ENCODE peak calls at places on chromosomes 16 and 17, in ten cellular contexts. T is stomach; Q is RWPE2; F is sigmoid colon; X is fibroblast of pulmonary artery; B is tibial nerve; O is mammary epithelial cell; I is naive thymus-derived CD4-positive, alpha-beta T cell; N is GM12865; J is H7. E is an unnamed sample.

GRCh38 chr17:81976332-81977210 is 858 bp upstream of the ASPSCR1 start:
- DNase-seq in T (peak), Q (peak), F (no peak), X (no peak), B (peak), O (no peak), I (peak), N (peak), J (peak), E (no peak)

GRCh38 chr16:85057948-85058347 is 30.4 kb downstream of the KIAA0513 start:
- DNase-seq in T (no peak), Q (no peak), F (no peak), X (no peak), B (no peak), O (no peak), I (no peak), N (peak), J (no peak), E (no peak)

GRCh38 chr16:5056347-5056746 is 9.4 kb downstream of the C16orf89 start:
- DNase-seq in T (peak), Q (no peak), F (no peak), X (no peak), B (no peak), O (no peak), I (peak), N (peak), J (peak), E (no peak)

GRCh38 chr17:74245145-74245817 is 28.8 kb upstream of the DNAI2 start:
- DNase-seq in T (no peak), Q (peak), F (no peak), X (no peak), B (no peak), O (no peak), I (no peak), N (no peak), J (peak), E (no peak)

GRCh38 chr16:86452451-86452850 is 57.9 kb upstream of the FOXF1 start:
- DNase-seq in T (no peak), Q (no peak), F (peak), X (no peak), B (no peak), O (no peak), I (no peak), N (no peak), J (no peak), E (peak)

GRCh38 chr17:79761894-79762570 is 15.9 kb upstream of the CBX2 start:
- DNase-seq in T (no peak), Q (no peak), F (no peak), X (no peak), B (no peak), O (no peak), I (no peak), N (no peak), J (peak), E (no peak)

GRCh38 chr17:40290629-40291296 is 3.1 kb downstream of the CDC6 start:
- DNase-seq in T (peak), Q (no peak), F (no peak), X (peak), B (peak), O (peak), I (no peak), N (peak), J (peak), E (peak)

GRCh38 chr17:13508916-13509315 is 92.8 kb downstream of the HS3ST3A1 start:
- DNase-seq in T (no peak), Q (no peak), F (no peak), X (peak), B (no peak), O (no peak), I (no peak), N (peak), J (no peak), E (peak)

GRCh38 chr17:29956225-29956624 is 14.8 kb downstream of the EFCAB5 start:
- DNase-seq in T (no peak), Q (no peak), F (no peak), X (no peak), B (no peak), O (no peak), I (no peak), N (no peak), J (no peak), E (no peak)

GRCh38 chr17:64507418-64507766 is 615 bp downstream of the CEP95 start:
- DNase-seq in T (no peak), Q (no peak), F (no peak), X (peak), B (peak), O (peak), I (peak), N (peak), J (peak), E (peak)

DNA sequence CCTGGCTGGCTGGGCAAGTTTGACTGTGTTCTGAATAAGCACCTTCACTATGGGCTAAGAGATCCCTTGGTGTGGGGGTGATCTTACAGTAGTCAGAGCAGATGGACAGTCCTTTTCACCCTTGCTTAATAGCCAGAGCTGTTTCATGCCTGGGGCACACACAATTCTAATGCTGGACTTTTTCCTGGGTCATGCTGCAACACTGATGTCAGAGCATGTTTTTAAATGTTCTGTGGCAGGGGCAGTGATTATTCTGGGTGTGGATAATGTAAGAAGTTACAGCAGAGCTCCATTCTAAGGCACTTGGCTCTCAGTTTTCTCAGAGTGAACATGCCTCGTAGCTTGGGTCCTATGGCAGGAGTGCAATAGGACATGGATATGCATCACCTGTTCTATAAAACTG is 4.0 kb upstream of the CD68 start:
- DNase-seq in T (no peak), Q (no peak), F (no peak), X (no peak), B (no peak), O (no peak), I (no peak), N (no peak), J (no peak), E (no peak)
- H3K4me3 ChIP-seq in T (no peak), Q (no peak), F (no peak), X (peak), B (no peak), O (no peak), I (no peak), N (peak), J (no peak), E (peak)

DNA sequence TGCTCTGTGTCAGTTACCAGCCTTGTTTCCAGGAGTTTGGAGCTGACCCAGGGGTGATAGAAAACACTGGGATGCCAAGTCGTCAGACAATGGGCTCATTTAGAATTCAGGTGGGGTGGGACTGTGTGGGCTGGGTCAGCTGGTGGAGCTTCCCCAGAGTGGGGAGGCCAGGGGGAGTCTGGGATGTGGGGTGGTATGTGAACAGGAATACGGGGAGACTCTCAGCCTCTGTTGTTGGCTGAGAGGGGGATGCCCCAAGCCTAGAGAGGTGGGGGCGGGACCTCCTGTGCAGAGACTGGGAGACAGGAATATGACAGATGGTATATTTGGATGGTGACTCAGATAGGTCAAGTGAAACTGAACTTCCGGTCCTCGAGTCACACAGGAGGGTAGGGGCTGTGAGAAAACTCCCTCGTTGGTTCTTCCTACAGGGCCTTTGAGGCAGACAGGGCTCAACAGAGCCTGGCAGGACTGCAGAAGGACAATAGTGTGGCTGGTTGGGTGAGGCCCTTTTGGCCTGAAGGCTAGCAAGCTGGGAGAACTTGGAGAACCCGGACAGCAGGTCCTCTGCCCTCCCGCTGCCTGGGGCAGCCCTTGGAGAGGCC is 23.7 kb downstream of the CDH1 start:
- DNase-seq in T (no peak), Q (peak), F (no peak), X (peak), B (no peak), O (peak), I (peak), N (peak), J (no peak), E (no peak)
- H3K4me3 ChIP-seq in T (no peak), Q (no peak), F (no peak), X (no peak), B (no peak), O (no peak), I (no peak), N (peak), J (no peak), E (no peak)

GRCh38 chr16:81740163-81740562 is 38.9 kb upstream of the PLCG2 start:
- DNase-seq in T (no peak), Q (no peak), F (no peak), X (no peak), B (no peak), O (no peak), I (no peak), N (peak), J (peak), E (no peak)

GRCh38 chr16:81739503-81739902 is 39.6 kb upstream of the PLCG2 start:
- DNase-seq in T (no peak), Q (no peak), F (no peak), X (no peak), B (no peak), O (no peak), I (no peak), N (peak), J (no peak), E (no peak)

GRCh38 chr16:81734632-81735434 is 44.3 kb upstream of the PLCG2 start:
- DNase-seq in T (no peak), Q (no peak), F (no peak), X (no peak), B (no peak), O (no peak), I (no peak), N (no peak), J (no peak), E (no peak)

GRCh38 chr16:81737885-81738536 is 41.1 kb upstream of the PLCG2 start:
- DNase-seq in T (peak), Q (peak), F (peak), X (peak), B (peak), O (peak), I (peak), N (peak), J (peak), E (peak)

DNA sequence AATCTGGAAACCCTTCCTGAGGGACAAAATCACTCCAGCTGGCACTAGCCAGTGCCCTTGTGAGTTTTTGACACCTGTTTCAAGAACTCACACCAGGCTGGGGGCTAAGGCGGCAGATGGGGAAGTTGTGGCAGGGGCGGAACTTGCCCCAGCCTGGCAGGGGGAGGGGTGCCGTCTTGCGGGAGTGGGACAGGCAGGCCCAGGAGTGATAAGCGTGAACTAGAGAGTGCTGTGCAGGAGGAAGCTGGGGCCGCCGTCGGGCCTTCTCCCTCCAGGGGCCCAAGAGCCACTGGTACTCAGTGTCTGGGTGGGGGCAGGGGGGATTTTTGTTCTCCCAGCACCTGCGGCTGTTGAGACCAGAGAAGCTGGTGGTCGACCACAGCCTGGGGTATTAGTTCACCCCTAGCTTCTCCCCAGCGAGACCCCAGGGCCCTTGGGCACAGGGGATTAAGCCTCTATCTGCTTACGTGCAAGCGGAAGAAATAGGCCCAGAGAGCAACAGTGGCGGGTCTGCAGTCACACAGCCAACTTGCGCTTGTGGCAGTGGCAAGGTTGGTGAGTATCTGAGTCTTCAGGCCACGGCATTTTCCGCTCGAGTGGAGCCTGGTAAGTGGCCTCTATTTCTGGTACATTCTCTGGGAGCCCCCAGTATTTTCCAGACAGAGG is 40.1 kb upstream of the PLCG2 start:
- DNase-seq in T (peak), Q (no peak), F (peak), X (no peak), B (peak), O (no peak), I (no peak), N (peak), J (no peak), E (no peak)
- H3K4me3 ChIP-seq in T (no peak), Q (no peak), F (no peak), X (no peak), B (no peak), O (no peak), I (no peak), N (peak), J (no peak), E (no peak)

GRCh38 chr16:4021070-4021779 is 95.0 kb downstream of the ADCY9 start:
- DNase-seq in T (peak), Q (peak), F (no peak), X (no peak), B (peak), O (peak), I (no peak), N (no peak), J (no peak), E (no peak)

GRCh38 chr16:4015275-4015990 is 100.8 kb downstream of the ADCY9 start:
- DNase-seq in T (peak), Q (no peak), F (no peak), X (no peak), B (no peak), O (no peak), I (no peak), N (no peak), J (no peak), E (no peak)

GRCh38 chr16:4015991-4016325 is 100.3 kb downstream of the ADCY9 start:
- DNase-seq in T (no peak), Q (no peak), F (no peak), X (no peak), B (no peak), O (no peak), I (no peak), N (no peak), J (no peak), E (no peak)

GRCh38 chr16:4016648-4017047 is 99.6 kb downstream of the ADCY9 start:
- DNase-seq in T (no peak), Q (no peak), F (no peak), X (peak), B (no peak), O (no peak), I (no peak), N (no peak), J (no peak), E (peak)

DNA sequence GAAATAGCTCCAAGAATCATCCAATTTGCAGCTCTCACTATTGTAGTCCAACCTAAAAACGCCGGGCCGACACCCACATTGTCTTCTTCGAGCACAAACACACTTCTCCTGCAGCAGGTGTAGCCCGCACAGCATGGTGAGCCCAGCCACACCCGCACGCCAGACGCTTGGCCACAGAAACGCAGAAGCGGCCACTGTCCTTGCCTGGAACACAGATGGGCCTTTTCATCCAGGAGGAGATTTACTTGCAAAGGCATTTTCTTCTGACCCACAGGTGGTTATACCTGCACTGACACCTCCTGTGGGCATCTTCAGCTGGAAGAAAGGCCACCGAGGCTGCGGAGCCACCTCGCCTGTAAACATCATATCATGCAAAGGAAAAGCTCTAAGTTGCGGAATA is 98.4 kb downstream of the ADCY9 start:
- DNase-seq in T (no peak), Q (no peak), F (no peak), X (no peak), B (no peak), O (no peak), I (no peak), N (no peak), J (no peak), E (no peak)
- H3K4me3 ChIP-seq in T (no peak), Q (no peak), F (no peak), X (no peak), B (no peak), O (no peak), I (no peak), N (no peak), J (no peak), E (no peak)

DNA sequence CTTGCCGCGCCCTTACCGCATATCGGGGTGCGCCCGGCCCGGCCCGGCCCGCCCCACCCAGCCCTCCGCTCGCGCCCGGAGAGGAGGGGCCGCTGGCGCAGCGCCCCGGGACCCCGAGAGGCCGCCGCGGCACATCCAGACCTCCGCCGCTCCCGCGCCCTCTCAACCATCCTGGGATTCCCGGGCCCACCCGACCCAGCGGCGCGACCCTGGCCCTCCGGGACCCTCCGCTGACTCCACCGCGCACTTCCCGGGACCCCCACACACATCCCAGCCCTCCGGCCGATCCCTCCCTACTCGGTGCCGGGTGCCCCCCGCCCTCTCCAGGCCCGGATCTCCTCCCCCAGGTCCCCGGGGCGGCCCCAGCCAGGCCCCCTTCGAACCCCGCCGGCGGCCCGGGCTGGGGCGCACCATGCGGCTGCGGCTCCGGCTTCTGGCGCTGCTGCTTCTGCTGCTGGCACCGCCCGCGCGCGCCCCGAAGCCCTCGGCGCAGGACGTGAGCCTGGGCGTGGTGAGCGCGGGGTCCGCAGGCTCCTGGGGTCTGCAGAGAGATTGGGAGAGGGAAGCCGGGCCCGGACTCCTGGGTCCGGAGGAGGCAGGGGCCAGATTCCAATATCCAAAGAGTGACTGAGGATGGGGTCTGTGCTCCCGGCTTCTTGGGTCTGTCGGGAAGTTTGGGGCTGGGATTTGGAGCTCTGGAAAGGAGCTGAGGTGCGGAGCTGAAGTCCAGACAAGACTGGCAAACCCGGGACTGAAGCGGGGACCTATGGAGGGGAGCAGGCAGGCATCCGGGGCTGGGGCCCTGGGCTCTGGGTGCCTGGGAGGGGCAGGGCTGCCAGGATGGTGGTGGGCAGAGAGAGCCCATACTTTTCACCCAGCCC is at the start of gene MMP25:
- DNase-seq in T (no peak), Q (no peak), F (no peak), X (no peak), B (no peak), O (no peak), I (no peak), N (no peak), J (peak), E (no peak)
- H3K4me3 ChIP-seq in T (peak), Q (peak), F (peak), X (peak), B (peak), O (peak), I (peak), N (peak), J (peak), E (peak)

DNA sequence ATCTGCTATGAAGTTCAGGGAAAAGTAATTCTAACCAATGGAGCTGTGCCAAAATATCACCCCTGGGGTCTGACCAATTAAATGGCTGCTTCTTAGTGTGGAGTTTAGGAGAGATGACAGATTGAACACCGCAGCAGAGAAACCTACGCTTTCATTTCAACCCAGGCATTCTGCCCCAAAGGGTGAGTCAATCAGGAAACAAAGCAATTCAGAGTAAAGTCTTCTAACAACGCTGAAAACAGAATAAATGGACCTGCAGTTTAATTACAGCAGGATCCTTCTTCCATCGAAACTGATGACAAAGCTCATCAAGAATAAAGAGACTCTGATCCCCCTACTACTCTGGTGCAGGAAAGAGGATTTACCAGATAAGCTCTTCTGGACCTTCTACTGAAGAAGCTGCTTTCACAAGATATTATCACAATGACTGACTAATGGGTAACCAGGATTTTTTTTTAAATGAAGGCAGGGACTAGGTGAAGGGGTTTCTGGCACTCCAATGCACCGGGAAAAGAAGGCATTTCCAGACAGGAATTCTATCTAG is 16.7 kb downstream of the RFFL start:
- DNase-seq in T (no peak), Q (no peak), F (no peak), X (peak), B (no peak), O (no peak), I (peak), N (peak), J (no peak), E (peak)
- H3K4me3 ChIP-seq in T (no peak), Q (no peak), F (no peak), X (peak), B (no peak), O (no peak), I (peak), N (peak), J (no peak), E (no peak)

E was measured in AG10803.